ENCODE peak calls at places on chromosomes 7 and 10, in seven cellular contexts. J is right cardiac atrium, G is cardiac muscle cell, F is lung, L is mammary epithelial cell, I is upper lobe of left lung, Q is fibroblast of lung. T is an unnamed sample.

GRCh38 chr10:30055094-30055701 is 4.2 kb downstream of the JCAD start:
- DNase-seq in J (no peak), G (peak; percentile 16), F (no peak), L (no peak), I (no peak), Q (peak; percentile 31), T (no peak)

GRCh38 chr7:140638311-140638791 is 2.3 kb downstream of the DENND2A start:
- DNase-seq in J (peak; percentile 68), G (peak; percentile 67), F (no peak), L (no peak), I (no peak), Q (peak; percentile 77), T (no peak)

GRCh38 chr10:12081879-12082560 is 13.3 kb downstream of the DHTKD1 start:
- DNase-seq in J (no peak), G (peak; percentile 39), F (no peak), L (peak; percentile 17), I (no peak), Q (peak; percentile 42), T (no peak)

GRCh38 chr7:28626629-28627262 is 214.4 kb downstream of the CREB5 start:
- DNase-seq in J (no peak), G (peak; percentile 64), F (no peak), L (peak; percentile 39), I (no peak), Q (peak; percentile 63), T (no peak)

GRCh38 chr10:24446739-24447138 is 237.8 kb downstream of the KIAA1217 start:
- DNase-seq in J (no peak), G (peak; percentile 83), F (no peak), L (peak; percentile 69), I (no peak), Q (peak; percentile 95), T (no peak)

GRCh38 chr7:157032644-157033482 is 22.4 kb upstream of the MNX1 start:
- DNase-seq in J (no peak), G (no peak), F (no peak), L (peak; percentile 48), I (peak; percentile 41), Q (no peak), T (no peak)

GRCh38 chr7:55387062-55387965 is 22.2 kb downstream of the LANCL2 start:
- DNase-seq in J (no peak), G (peak; percentile 9), F (no peak), L (peak; percentile 11), I (no peak), Q (peak; percentile 29), T (no peak)

GRCh38 chr10:30718877-30719268 is 89.3 kb upstream of the LYZL2 start:
- DNase-seq in J (no peak), G (no peak), F (no peak), L (no peak), I (no peak), Q (no peak), T (no peak)

GRCh38 chr7:127671341-127671740 is 19.3 kb downstream of the SND1 start:
- DNase-seq in J (no peak), G (no peak), F (no peak), L (no peak), I (no peak), Q (no peak), T (no peak)
- H3K4me1 ChIP-seq in J (peaks cover 6% of the 10 kb centered on the region), G (no peaks in the 10 kb centered on the region), F (peaks cover 2% of the 10 kb centered on the region), L (peaks cover 38% of the 10 kb centered on the region), I (peaks cover 14% of the 10 kb centered on the region), Q (peaks cover 20% of the 10 kb centered on the region), T (peaks cover 11% of the 10 kb centered on the region)

GRCh38 chr7:133679977-133680376 is 427.1 kb downstream of the EXOC4 start:
- DNase-seq in J (no peak), G (no peak), F (no peak), L (no peak), I (no peak), Q (no peak), T (no peak)

GRCh38 chr7:133681529-133681928 is 428.7 kb downstream of the EXOC4 start:
- DNase-seq in J (no peak), G (no peak), F (no peak), L (no peak), I (no peak), Q (no peak), T (no peak)

GRCh38 chr7:133682364-133683181 is 429.7 kb downstream of the EXOC4 start:
- DNase-seq in J (no peak), G (no peak), F (no peak), L (no peak), I (no peak), Q (no peak), T (no peak)

GRCh38 chr7:133678137-133678814 is 425.4 kb downstream of the EXOC4 start:
- DNase-seq in J (no peak), G (no peak), F (no peak), L (peak; percentile 50), I (no peak), Q (no peak), T (no peak)

GRCh38 chr7:133683182-133683454 is 430.2 kb downstream of the EXOC4 start:
- DNase-seq in J (no peak), G (no peak), F (no peak), L (no peak), I (no peak), Q (no peak), T (no peak)
- H3K4me1 ChIP-seq in J (no peaks in the 10 kb centered on the region), G (peaks cover 8% of the 10 kb centered on the region), F (no peaks in the 10 kb centered on the region), L (no peaks in the 10 kb centered on the region), I (no peaks in the 10 kb centered on the region), Q (no peaks in the 10 kb centered on the region), T (no peaks in the 10 kb centered on the region)

GRCh38 chr7:23175820-23176385 is 5.9 kb upstream of the NUP42 start:
- DNase-seq in J (no peak), G (no peak), F (no peak), L (no peak), I (no peak), Q (no peak), T (no peak)
- H3K4me1 ChIP-seq in J (no peaks in the 10 kb centered on the region), G (no peaks in the 10 kb centered on the region), F (no peaks in the 10 kb centered on the region), L (no peaks in the 10 kb centered on the region), I (peaks cover under 1% of the 10 kb centered on the region), Q (no peaks in the 10 kb centered on the region), T (no peaks in the 10 kb centered on the region)

GRCh38 chr7:80721880-80722595 is 83.6 kb downstream of the CD36 start:
- DNase-seq in J (no peak), G (peak; percentile 87), F (no peak), L (peak; percentile 76), I (no peak), Q (peak; percentile 93), T (no peak)

GRCh38 chr7:80726731-80727130 is 88.3 kb downstream of the CD36 start:
- DNase-seq in J (no peak), G (no peak), F (no peak), L (no peak), I (no peak), Q (no peak), T (no peak)

GRCh38 chr7:80722596-80723141 is 84.2 kb downstream of the CD36 start:
- DNase-seq in J (peak; percentile 41), G (peak; percentile 98), F (peak; percentile 53), L (peak; percentile 99), I (no peak), Q (peak; percentile 100), T (peak; percentile 3)

GRCh38 chr7:80724249-80724871 is 85.9 kb downstream of the CD36 start:
- DNase-seq in J (no peak), G (no peak), F (no peak), L (no peak), I (no peak), Q (peak; percentile 98), T (no peak)

GRCh38 chr7:80725181-80725611 is 86.8 kb downstream of the CD36 start:
- DNase-seq in J (no peak), G (no peak), F (no peak), L (no peak), I (no peak), Q (no peak), T (no peak)
- H3K4me1 ChIP-seq in J (no peaks in the 10 kb centered on the region), G (peaks cover 14% of the 10 kb centered on the region), F (peaks cover 5% of the 10 kb centered on the region), L (peaks cover 31% of the 10 kb centered on the region), I (peaks cover 13% of the 10 kb centered on the region), Q (peaks cover 35% of the 10 kb centered on the region), T (no peaks in the 10 kb centered on the region)

GRCh38 chr10:124119933-124120332 is 26.5 kb upstream of the CHST15 start:
- DNase-seq in J (peak; percentile 91), G (peak; percentile 66), F (peak; percentile 55), L (no peak), I (no peak), Q (no peak), T (no peak)
- H3K4me1 ChIP-seq in J (peaks cover 6% of the 10 kb centered on the region), G (no peaks in the 10 kb centered on the region), F (no peaks in the 10 kb centered on the region), L (peaks cover 6% of the 10 kb centered on the region), I (peaks cover 16% of the 10 kb centered on the region), Q (no peaks in the 10 kb centered on the region), T (peaks cover 15% of the 10 kb centered on the region)

GRCh38 chr7:70701487-70701886 is 430.5 kb upstream of the GALNT17 start:
- DNase-seq in J (no peak), G (no peak), F (no peak), L (no peak), I (no peak), Q (no peak), T (no peak)

GRCh38 chr7:70703785-70704184 is 428.2 kb upstream of the GALNT17 start:
- DNase-seq in J (no peak), G (no peak), F (no peak), L (no peak), I (no peak), Q (no peak), T (no peak)

GRCh38 chr7:70700935-70701425 is 431.0 kb upstream of the GALNT17 start:
- DNase-seq in J (no peak), G (no peak), F (no peak), L (no peak), I (peak; percentile 32), Q (no peak), T (no peak)

GRCh38 chr7:70698219-70698832 is 433.6 kb upstream of the GALNT17 start:
- DNase-seq in J (no peak), G (peak; percentile 76), F (no peak), L (peak; percentile 45), I (no peak), Q (peak; percentile 81), T (no peak)

GRCh38 chr7:70700055-70700934 is 431.6 kb upstream of the GALNT17 start:
- DNase-seq in J (no peak), G (no peak), F (no peak), L (no peak), I (no peak), Q (no peak), T (no peak)
- H3K4me1 ChIP-seq in J (peaks cover 3% of the 10 kb centered on the region), G (peaks cover 26% of the 10 kb centered on the region), F (no peaks in the 10 kb centered on the region), L (no peaks in the 10 kb centered on the region), I (no peaks in the 10 kb centered on the region), Q (no peaks in the 10 kb centered on the region), T (peaks cover 4% of the 10 kb centered on the region)

DNA sequence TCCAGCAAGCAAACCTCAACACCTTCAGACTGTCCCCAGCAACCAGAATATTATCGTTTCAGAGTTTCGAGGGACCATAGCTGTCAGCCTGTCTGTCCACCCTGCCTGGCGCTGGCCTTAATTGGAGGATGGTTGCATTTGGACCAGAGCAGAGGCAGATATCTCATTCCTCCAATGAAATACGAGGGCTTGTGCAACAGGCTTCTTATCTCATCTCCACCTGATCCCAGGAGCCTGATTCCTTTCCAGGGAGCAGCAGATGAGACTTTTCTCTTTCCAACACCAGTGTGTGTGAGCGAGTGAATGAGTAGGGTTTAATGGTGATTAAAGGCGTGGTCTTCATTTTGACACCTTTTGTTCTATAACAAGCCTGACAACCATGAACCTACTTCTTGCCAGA is 147.3 kb downstream of the CUX1 start:
- DNase-seq in J (no peak), G (no peak), F (no peak), L (no peak), I (no peak), Q (no peak), T (no peak)
- H3K4me1 ChIP-seq in J (peaks cover 5% of the 10 kb centered on the region), G (peaks cover 7% of the 10 kb centered on the region), F (no peaks in the 10 kb centered on the region), L (no peaks in the 10 kb centered on the region), I (no peaks in the 10 kb centered on the region), Q (no peaks in the 10 kb centered on the region), T (peaks cover 22% of the 10 kb centered on the region)

GRCh38 chr10:66695046-66695445 is 230.8 kb upstream of the LRRTM3 start:
- DNase-seq in J (no peak), G (no peak), F (no peak), L (peak; percentile 69), I (no peak), Q (no peak), T (no peak)
- H3K4me1 ChIP-seq in J (no peaks in the 10 kb centered on the region), G (peaks cover 15% of the 10 kb centered on the region), F (peaks cover 5% of the 10 kb centered on the region), L (peaks cover 7% of the 10 kb centered on the region), I (no peaks in the 10 kb centered on the region), Q (no peaks in the 10 kb centered on the region), T (no peaks in the 10 kb centered on the region)